ENCODE peak calls at places on chromosomes 5 and 9, in eight cellular contexts. T is RWPE1, M is keratinocyte, A is A549, B is heart right ventricle, X is thyroid gland, O is upper lobe of right lung, D is astrocyte. V is an unnamed sample.
A peak's percentile ranks its signal among the peaks of the same experiment; 100 is the strongest.

GRCh38 chr5:82332064-82332855 is 54.1 kb upstream of the RPS23 start:
- DNase-seq in O (no peak), A (no peak), M (no peak), D (no peak), B (no peak), X (no peak), T (no peak), V (no peak)

GRCh38 chr5:140117523-140117922 is 3.6 kb downstream of the PURA start:
- DNase-seq in A (no peak), D (no peak), M (no peak), X (no peak), T (no peak), O (no peak), B (no peak), V (no peak)

GRCh38 chr5:107542428-107542827 is 128.3 kb downstream of the EFNA5 start:
- DNase-seq in D (peak; percentile 84), X (peak; percentile 35), T (peak; percentile 96), B (peak; percentile 34), M (peak; percentile 74), O (peak; percentile 82), A (peak; percentile 86), V (peak; percentile 65)

GRCh38 chr9:82736126-82736525 is 326.8 kb downstream of the RASEF start:
- DNase-seq in D (no peak), A (no peak), T (no peak), M (no peak), X (no peak), B (no peak), O (no peak), V (no peak)

GRCh38 chr9:75615284-75615683 is 275.2 kb upstream of the PCSK5 start:
- DNase-seq in D (no peak), B (no peak), O (no peak), M (no peak), A (no peak), X (no peak), T (peak; percentile 26), V (no peak)

GRCh38 chr9:78236511-78236950 is 656 bp downstream of the CEP78 start:
- DNase-seq in T (peak; percentile 56), O (no peak), A (peak; percentile 40), B (no peak), X (no peak), D (no peak), M (no peak), V (no peak)

GRCh38 chr9:98506422-98507054 is 202.2 kb downstream of the GABBR2 start:
- DNase-seq in M (no peak), B (no peak), X (no peak), A (no peak), T (no peak), O (no peak), D (no peak), V (no peak)

GRCh38 chr9:117551171-117551570 is 136.3 kb upstream of the ASTN2 start:
- DNase-seq in O (no peak), D (no peak), A (no peak), M (no peak), B (no peak), T (no peak), X (no peak), V (no peak)

GRCh38 chr5:110092955-110093785 is 403.4 kb downstream of the MAN2A1 start:
- DNase-seq in O (no peak), T (no peak), X (no peak), D (no peak), A (no peak), B (no peak), M (no peak), V (no peak)

GRCh38 chr9:76591256-76591950 is 132.4 kb downstream of the GCNT1 start:
- DNase-seq in O (no peak), T (no peak), A (no peak), M (no peak), D (peak; percentile 41), B (no peak), X (no peak), V (no peak)

GRCh38 chr5:90173299-90174030 is 236.1 kb downstream of the CETN3 start:
- DNase-seq in M (no peak), X (no peak), B (no peak), T (no peak), D (peak; percentile 85), A (no peak), O (no peak), V (no peak)

GRCh38 chr5:127320032-127320945 is 29.7 kb downstream of the MEGF10 start:
- DNase-seq in T (no peak), O (no peak), B (no peak), D (peak; percentile 75), M (no peak), A (no peak), X (no peak), V (no peak)

GRCh38 chr9:92141144-92142129 is 26.2 kb upstream of the SPTLC1 start:
- DNase-seq in T (peak; percentile 44), X (peak; percentile 32), B (peak; percentile 34), D (no peak), M (no peak), O (no peak), A (no peak), V (no peak)
- TF ChIP-seq CTCF in T (no peak), X (no peak), B (no peak), D (no peak), M (no peak), O (no peak), A (no peak), V (peak; percentile 28)

GRCh38 chr9:114524401-114524800 is 19.1 kb upstream of the WHRN start:
- DNase-seq in O (no peak), T (no peak), D (peak; percentile 61), M (no peak), B (no peak), A (no peak), X (no peak), V (peak; percentile 27)
- H3K27ac ChIP-seq in O (no peak overlapping the region), T (no peak overlapping the region), D (no peak overlapping the region), M (no peak overlapping the region), B (no peak overlapping the region), A (no peak overlapping the region), X (no peak overlapping the region), V (no peak overlapping the region)

DNA sequence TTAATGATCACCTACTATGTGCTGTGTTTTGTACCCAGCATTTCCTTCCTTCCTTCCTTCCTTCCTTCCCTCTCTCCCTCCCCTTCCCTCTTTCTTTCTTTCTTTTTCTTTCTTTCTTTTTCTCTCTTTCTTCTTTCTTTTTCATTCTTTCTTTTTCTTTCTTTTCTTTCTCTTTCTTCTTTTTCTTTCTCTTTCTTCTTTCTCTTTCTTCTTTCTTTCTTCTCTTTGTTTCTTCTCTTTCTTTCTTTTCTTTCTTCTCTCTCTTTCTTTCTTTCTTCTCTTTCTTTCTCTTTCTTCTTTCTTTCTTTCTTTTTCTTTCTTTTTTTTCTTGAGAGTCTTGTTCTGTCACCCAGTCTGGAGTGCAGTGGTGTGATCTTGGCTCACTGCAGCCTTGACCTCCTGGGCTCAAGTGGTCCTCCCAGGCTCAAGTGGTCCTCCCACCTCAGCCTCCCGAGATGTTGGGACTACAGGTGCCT is 165.7 kb upstream of the MVB12B start:
- DNase-seq in M (no peak), T (no peak), O (peak; percentile 13), D (no peak), A (no peak), X (no peak), B (no peak), V (no peak)
- TF ChIP-seq CTCF in M (no peak), T (no peak), O (no peak), D (no peak), A (no peak), X (no peak), B (no peak), V (no peak)

GRCh38 chr5:62935660-62936059 is 357.0 kb downstream of the LRRC70 start:
- DNase-seq in M (no peak), O (no peak), D (no peak), T (no peak), A (no peak), B (no peak), X (no peak), V (no peak)
- H3K27ac ChIP-seq in M (no peak overlapping the region), O (no peak overlapping the region), D (no peak overlapping the region), T (no peak overlapping the region), A (no peak overlapping the region), B (no peak overlapping the region), X (peak overlapping the region; percentile 32), V (no peak overlapping the region)

DNA sequence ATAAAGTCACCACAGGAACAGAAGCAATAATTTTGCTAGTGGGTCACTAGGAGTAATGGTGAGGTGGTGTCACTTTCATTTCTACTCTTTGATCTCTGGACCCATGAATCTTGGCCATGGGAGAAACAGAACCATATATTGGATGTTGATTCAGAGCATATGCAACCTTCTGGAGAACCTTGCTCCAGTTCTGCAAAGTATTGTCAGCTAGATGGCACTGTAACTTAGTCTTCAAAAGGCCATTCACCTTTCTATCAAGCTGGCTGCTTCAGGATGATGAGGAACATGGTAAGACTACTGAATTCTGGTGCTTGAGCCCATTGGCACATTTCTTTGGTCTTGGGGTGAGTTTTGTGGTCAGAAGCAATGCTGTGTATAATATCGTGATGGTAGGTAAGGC is 129.1 kb upstream of the FBN2 start:
- DNase-seq in O (no peak), T (no peak), B (no peak), D (no peak), X (no peak), A (no peak), M (no peak), V (no peak)
- TF ChIP-seq CTCF in O (no peak), T (no peak), B (peak; percentile 31), D (no peak), X (no peak), A (peak; percentile 23), M (no peak), V (no peak)

GRCh38 chr5:155978805-155979204 is 348.2 kb upstream of the SGCD start:
- DNase-seq in A (no peak), M (no peak), B (no peak), X (peak; percentile 34), D (no peak), T (no peak), O (no peak), V (no peak)
- H3K27ac ChIP-seq in A (no peak overlapping the region), M (no peak overlapping the region), B (no peak overlapping the region), X (no peak overlapping the region), D (no peak overlapping the region), T (no peak overlapping the region), O (no peak overlapping the region), V (no peak overlapping the region)

DNA sequence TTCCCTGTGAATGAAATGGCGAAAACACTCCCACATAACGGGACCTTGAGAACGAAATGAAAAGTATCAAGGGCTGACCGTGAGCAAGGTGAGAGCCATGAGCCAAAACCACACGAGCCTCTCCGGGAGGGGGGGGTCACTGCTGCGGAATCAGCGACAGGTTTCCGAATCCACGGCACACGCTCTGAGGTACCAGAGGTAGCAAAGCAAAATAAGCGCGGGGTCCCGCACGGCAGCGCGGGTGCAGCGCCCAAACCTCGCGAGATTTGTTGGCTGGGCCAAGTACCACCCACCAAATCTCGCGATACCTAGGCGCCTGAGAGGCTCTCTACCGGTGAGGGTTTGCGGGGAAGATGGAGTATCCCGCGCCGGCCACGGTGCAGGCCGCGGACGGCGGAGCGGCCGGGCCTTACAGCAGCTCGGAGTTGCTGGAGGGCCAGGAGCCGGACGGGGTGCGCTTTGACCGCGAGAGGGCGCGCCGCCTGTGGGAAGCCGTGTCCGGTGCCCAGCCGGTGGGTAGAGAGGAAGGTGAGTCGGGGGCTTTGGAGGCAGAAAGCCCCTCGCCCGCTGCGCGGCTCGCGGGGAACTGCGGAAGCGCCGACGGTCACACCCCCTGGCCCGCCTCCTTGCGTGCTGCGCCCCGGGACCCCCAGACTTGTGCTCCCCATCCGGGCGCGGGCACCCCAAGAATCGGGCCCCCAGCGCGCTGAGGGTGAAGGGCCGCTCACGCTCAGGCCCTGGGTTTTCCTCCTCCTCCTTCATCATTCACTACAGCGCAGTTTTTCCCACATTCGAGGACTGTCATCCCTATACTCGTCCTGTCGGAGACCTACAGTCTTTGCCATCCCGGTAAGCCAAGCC is at the start of gene ZNF346:
- DNase-seq in B (peak; percentile 90), T (peak; percentile 100), M (peak; percentile 66), O (peak; percentile 94), D (peak; percentile 78), A (peak; percentile 100), X (peak; percentile 91), V (peak; percentile 88)
- TF ChIP-seq CTCF in B (peak; percentile 66), T (peak; percentile 58), M (peak; percentile 21), O (peak; percentile 63), D (no peak), A (no peak), X (peak; percentile 28), V (peak; percentile 23)